ENCODE peak calls at places on chromosomes 1 and 21, in five cellular contexts. One of them, this sample, is unnamed.

GRCh38 chr1:16209847-16210407 is 2.5 kb downstream of the ARHGEF19 start:
- DNase-seq in astrocyte: no peak
- DNase-seq in tibial artery: no peak
- DNase-seq in CD4-positive, CD25-positive, alpha-beta regulatory T cell: no peak
- DNase-seq in transverse colon: no peak
- DNase-seq in this sample: no peak

GRCh38 chr1:41611932-41612450 is 127.5 kb upstream of the EDN2 start:
- DNase-seq in tibial artery: no peak
- DNase-seq in CD4-positive, CD25-positive, alpha-beta regulatory T cell: no peak
- DNase-seq in astrocyte: no peak
- DNase-seq in transverse colon: no peak
- DNase-seq in this sample: no peak

GRCh38 chr1:228347181-228347580 is 59.5 kb downstream of the TRIM11 start:
- DNase-seq in astrocyte: no peak
- DNase-seq in tibial artery: peak; percentile 39
- DNase-seq in transverse colon: peak; percentile 0
- DNase-seq in CD4-positive, CD25-positive, alpha-beta regulatory T cell: no peak
- DNase-seq in this sample: no peak

GRCh38 chr1:88463401-88463800 is 220.7 kb upstream of the PKN2 start:
- DNase-seq in transverse colon: no peak
- DNase-seq in tibial artery: no peak
- DNase-seq in CD4-positive, CD25-positive, alpha-beta regulatory T cell: no peak
- DNase-seq in astrocyte: no peak
- DNase-seq in this sample: no peak

GRCh38 chr1:53376041-53376461 is 48.2 kb upstream of the LRP8 start:
- DNase-seq in transverse colon: no peak
- DNase-seq in astrocyte: no peak
- DNase-seq in CD4-positive, CD25-positive, alpha-beta regulatory T cell: no peak
- DNase-seq in tibial artery: peak; percentile 50
- DNase-seq in this sample: no peak

GRCh38 chr21:15870819-15871218 is 141.0 kb downstream of the USP25 start:
- DNase-seq in astrocyte: no peak
- DNase-seq in CD4-positive, CD25-positive, alpha-beta regulatory T cell: no peak
- DNase-seq in transverse colon: no peak
- DNase-seq in tibial artery: no peak
- DNase-seq in this sample: no peak

GRCh38 chr1:16172232-16172830 is 16.5 kb upstream of the EPHA2 start:
- DNase-seq in transverse colon: no peak
- DNase-seq in CD4-positive, CD25-positive, alpha-beta regulatory T cell: no peak
- DNase-seq in astrocyte: no peak
- DNase-seq in tibial artery: no peak
- DNase-seq in this sample: no peak

GRCh38 chr1:208604295-208604694 is 360.1 kb upstream of the PLXNA2 start:
- DNase-seq in CD4-positive, CD25-positive, alpha-beta regulatory T cell: no peak
- DNase-seq in astrocyte: peak; percentile 7
- DNase-seq in transverse colon: no peak
- DNase-seq in tibial artery: no peak
- DNase-seq in this sample: no peak

GRCh38 chr1:6209661-6210605 is 4.0 kb downstream of the RNF207 start:
- DNase-seq in transverse colon: no peak
- DNase-seq in astrocyte: no peak
- DNase-seq in CD4-positive, CD25-positive, alpha-beta regulatory T cell: peak; percentile 18
- DNase-seq in tibial artery: no peak
- DNase-seq in this sample: no peak

GRCh38 chr1:44713321-44713781 is 17.6 kb downstream of the RNU5D-1 start:
- DNase-seq in transverse colon: no peak
- DNase-seq in astrocyte: no peak
- DNase-seq in tibial artery: no peak
- DNase-seq in CD4-positive, CD25-positive, alpha-beta regulatory T cell: no peak
- DNase-seq in this sample: no peak

GRCh38 chr1:64848136-64848535 is 103.3 kb downstream of the RAVER2 start:
- DNase-seq in astrocyte: no peak
- DNase-seq in transverse colon: no peak
- DNase-seq in CD4-positive, CD25-positive, alpha-beta regulatory T cell: no peak
- DNase-seq in tibial artery: no peak
- DNase-seq in this sample: no peak

GRCh38 chr1:64850846-64851245 is 106.0 kb downstream of the RAVER2 start:
- DNase-seq in tibial artery: no peak
- DNase-seq in astrocyte: no peak
- DNase-seq in CD4-positive, CD25-positive, alpha-beta regulatory T cell: no peak
- DNase-seq in transverse colon: no peak
- DNase-seq in this sample: no peak

GRCh38 chr1:64851664-64852063 is 106.8 kb downstream of the RAVER2 start:
- DNase-seq in transverse colon: no peak
- DNase-seq in CD4-positive, CD25-positive, alpha-beta regulatory T cell: no peak
- DNase-seq in astrocyte: no peak
- DNase-seq in tibial artery: no peak
- DNase-seq in this sample: no peak

GRCh38 chr1:64848812-64849211 is 103.9 kb downstream of the RAVER2 start:
- DNase-seq in CD4-positive, CD25-positive, alpha-beta regulatory T cell: no peak
- DNase-seq in tibial artery: no peak
- DNase-seq in astrocyte: no peak
- DNase-seq in transverse colon: no peak
- DNase-seq in this sample: no peak

DNA sequence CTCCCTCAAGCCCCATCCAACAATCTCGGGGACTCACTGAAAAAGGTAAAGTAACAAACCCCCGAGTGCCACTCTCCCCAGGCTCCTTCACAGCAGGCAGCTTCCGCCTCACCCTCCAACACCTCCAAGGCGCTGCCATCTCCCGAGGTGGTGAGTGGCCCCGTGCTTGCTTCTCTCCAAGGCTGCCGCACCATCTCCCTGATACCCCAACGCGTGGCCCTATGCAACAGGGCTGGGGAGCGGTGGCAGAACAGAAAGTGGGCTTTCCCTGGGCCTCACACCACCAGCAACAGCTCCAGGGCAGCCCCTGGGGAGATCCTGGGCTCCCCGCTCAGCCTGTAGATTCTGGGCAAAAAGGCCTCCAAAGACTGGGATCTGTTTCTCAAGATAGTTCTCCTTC is 105.1 kb downstream of the RAVER2 start:
- DNase-seq in CD4-positive, CD25-positive, alpha-beta regulatory T cell: no peak
- DNase-seq in tibial artery: no peak
- DNase-seq in transverse colon: no peak
- DNase-seq in astrocyte: no peak
- DNase-seq in this sample: no peak
- H3K36me3 ChIP-seq in CD4-positive, CD25-positive, alpha-beta regulatory T cell: peaks cover 99% of the 10 kb centered on the region
- H3K36me3 ChIP-seq in tibial artery: peaks cover 56% of the 10 kb centered on the region
- H3K36me3 ChIP-seq in transverse colon: peaks cover 43% of the 10 kb centered on the region
- H3K36me3 ChIP-seq in astrocyte: peaks cover 22% of the 10 kb centered on the region
- H3K36me3 ChIP-seq in this sample: no peaks in the 10 kb centered on the region

GRCh38 chr1:161790587-161791317 is 24.6 kb downstream of the ATF6 start:
- DNase-seq in CD4-positive, CD25-positive, alpha-beta regulatory T cell: no peak
- DNase-seq in tibial artery: no peak
- DNase-seq in transverse colon: no peak
- DNase-seq in astrocyte: no peak
- DNase-seq in this sample: no peak
- H3K36me3 ChIP-seq in CD4-positive, CD25-positive, alpha-beta regulatory T cell: peaks cover 77% of the 10 kb centered on the region
- H3K36me3 ChIP-seq in tibial artery: peaks cover 47% of the 10 kb centered on the region
- H3K36me3 ChIP-seq in transverse colon: peaks cover 61% of the 10 kb centered on the region
- H3K36me3 ChIP-seq in astrocyte: no peaks in the 10 kb centered on the region
- H3K36me3 ChIP-seq in this sample: peaks cover 36% of the 10 kb centered on the region

GRCh38 chr1:164575356-164575755 is 16.4 kb downstream of the PBX1 start:
- DNase-seq in tibial artery: no peak
- DNase-seq in transverse colon: no peak
- DNase-seq in CD4-positive, CD25-positive, alpha-beta regulatory T cell: no peak
- DNase-seq in astrocyte: no peak
- DNase-seq in this sample: no peak

GRCh38 chr1:164576311-164577271 is 17.6 kb downstream of the PBX1 start:
- DNase-seq in CD4-positive, CD25-positive, alpha-beta regulatory T cell: no peak
- DNase-seq in transverse colon: no peak
- DNase-seq in tibial artery: peak; percentile 79
- DNase-seq in astrocyte: no peak
- DNase-seq in this sample: no peak

GRCh38 chr1:164565356-164565755 is 6.4 kb downstream of the PBX1 start:
- DNase-seq in astrocyte: peak; percentile 52
- DNase-seq in tibial artery: no peak
- DNase-seq in transverse colon: no peak
- DNase-seq in CD4-positive, CD25-positive, alpha-beta regulatory T cell: no peak
- DNase-seq in this sample: peak; percentile 45

GRCh38 chr1:164577291-164577690 is 18.3 kb downstream of the PBX1 start:
- DNase-seq in transverse colon: no peak
- DNase-seq in tibial artery: no peak
- DNase-seq in CD4-positive, CD25-positive, alpha-beta regulatory T cell: no peak
- DNase-seq in astrocyte: no peak
- DNase-seq in this sample: no peak

GRCh38 chr1:164571333-164571732 is 12.3 kb downstream of the PBX1 start:
- DNase-seq in astrocyte: no peak
- DNase-seq in CD4-positive, CD25-positive, alpha-beta regulatory T cell: no peak
- DNase-seq in transverse colon: no peak
- DNase-seq in tibial artery: no peak
- DNase-seq in this sample: no peak
- H3K36me3 ChIP-seq in astrocyte: no peaks in the 10 kb centered on the region
- H3K36me3 ChIP-seq in CD4-positive, CD25-positive, alpha-beta regulatory T cell: no peaks in the 10 kb centered on the region
- H3K36me3 ChIP-seq in transverse colon: no peaks in the 10 kb centered on the region
- H3K36me3 ChIP-seq in tibial artery: no peaks in the 10 kb centered on the region
- H3K36me3 ChIP-seq in this sample: peaks cover 4% of the 10 kb centered on the region

DNA sequence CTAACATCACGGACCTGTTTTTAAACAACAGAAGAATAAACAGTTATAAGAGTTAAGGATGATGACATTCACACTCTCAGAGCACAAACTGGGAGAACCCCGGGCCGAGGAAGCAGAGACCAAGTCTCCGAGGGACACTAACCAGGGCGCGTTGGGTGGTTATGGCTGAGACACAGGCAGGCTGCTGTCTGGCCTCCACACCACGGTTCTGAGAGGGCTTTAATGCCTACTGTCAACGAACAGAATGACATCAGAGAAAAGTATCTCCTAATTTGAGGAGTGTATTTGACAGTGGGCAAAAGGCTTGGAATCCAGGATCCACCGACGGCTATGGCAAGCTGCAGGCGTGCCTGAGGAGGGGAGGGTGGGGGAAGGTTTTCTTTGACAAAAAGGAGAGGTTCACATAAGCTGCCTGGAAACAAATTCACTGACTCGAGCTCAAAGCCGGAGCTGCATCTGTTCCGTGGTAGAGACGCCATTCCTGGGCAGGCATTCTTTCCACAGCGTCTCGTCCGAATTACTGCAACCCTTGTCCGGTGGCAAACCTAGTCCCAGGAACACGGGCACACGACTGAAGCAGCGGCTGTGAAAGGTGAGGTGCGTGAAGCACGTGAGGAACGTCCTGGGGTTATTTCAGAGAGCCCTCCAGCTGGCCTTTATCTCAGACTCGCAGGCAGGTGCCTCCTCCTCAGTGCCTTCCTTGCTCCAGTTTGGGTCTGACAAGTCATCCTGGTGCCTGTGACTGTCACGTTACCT is 9.4 kb downstream of the POFUT2 start:
- DNase-seq in tibial artery: peak; percentile 51
- DNase-seq in CD4-positive, CD25-positive, alpha-beta regulatory T cell: no peak
- DNase-seq in astrocyte: no peak
- DNase-seq in transverse colon: no peak
- DNase-seq in this sample: no peak
- H3K36me3 ChIP-seq in tibial artery: peaks cover 77% of the 10 kb centered on the region
- H3K36me3 ChIP-seq in CD4-positive, CD25-positive, alpha-beta regulatory T cell: peaks cover 72% of the 10 kb centered on the region
- H3K36me3 ChIP-seq in astrocyte: peaks cover 49% of the 10 kb centered on the region
- H3K36me3 ChIP-seq in transverse colon: peaks cover 48% of the 10 kb centered on the region
- H3K36me3 ChIP-seq in this sample: peaks cover 34% of the 10 kb centered on the region

GRCh38 chr1:63643926-63644325 is 50.7 kb downstream of the PGM1 start:
- DNase-seq in CD4-positive, CD25-positive, alpha-beta regulatory T cell: no peak
- DNase-seq in transverse colon: no peak
- DNase-seq in astrocyte: no peak
- DNase-seq in tibial artery: no peak
- DNase-seq in this sample: no peak

GRCh38 chr1:63641615-63642014 is 48.4 kb downstream of the PGM1 start:
- DNase-seq in transverse colon: no peak
- DNase-seq in tibial artery: no peak
- DNase-seq in CD4-positive, CD25-positive, alpha-beta regulatory T cell: no peak
- DNase-seq in astrocyte: no peak
- DNase-seq in this sample: no peak

GRCh38 chr1:63643517-63643916 is 50.3 kb downstream of the PGM1 start:
- DNase-seq in CD4-positive, CD25-positive, alpha-beta regulatory T cell: no peak
- DNase-seq in astrocyte: no peak
- DNase-seq in transverse colon: no peak
- DNase-seq in tibial artery: no peak
- DNase-seq in this sample: no peak

GRCh38 chr1:63640633-63641567 is 47.7 kb downstream of the PGM1 start:
- DNase-seq in astrocyte: no peak
- DNase-seq in CD4-positive, CD25-positive, alpha-beta regulatory T cell: no peak
- DNase-seq in tibial artery: no peak
- DNase-seq in transverse colon: no peak
- DNase-seq in this sample: no peak

GRCh38 chr1:63642901-63643300 is 49.7 kb downstream of the PGM1 start:
- DNase-seq in CD4-positive, CD25-positive, alpha-beta regulatory T cell: no peak
- DNase-seq in astrocyte: no peak
- DNase-seq in transverse colon: no peak
- DNase-seq in tibial artery: no peak
- DNase-seq in this sample: no peak
- H3K36me3 ChIP-seq in CD4-positive, CD25-positive, alpha-beta regulatory T cell: peaks cover 13% of the 10 kb centered on the region
- H3K36me3 ChIP-seq in astrocyte: peaks cover 5% of the 10 kb centered on the region
- H3K36me3 ChIP-seq in transverse colon: no peaks in the 10 kb centered on the region
- H3K36me3 ChIP-seq in tibial artery: no peaks in the 10 kb centered on the region
- H3K36me3 ChIP-seq in this sample: no peaks in the 10 kb centered on the region

GRCh38 chr1:35398739-35399138 is 130.2 kb downstream of the ZMYM4 start:
- DNase-seq in transverse colon: no peak
- DNase-seq in astrocyte: no peak
- DNase-seq in CD4-positive, CD25-positive, alpha-beta regulatory T cell: no peak
- DNase-seq in tibial artery: no peak
- DNase-seq in this sample: no peak
- H3K36me3 ChIP-seq in transverse colon: peaks cover 62% of the 10 kb centered on the region
- H3K36me3 ChIP-seq in astrocyte: peaks cover 57% of the 10 kb centered on the region
- H3K36me3 ChIP-seq in CD4-positive, CD25-positive, alpha-beta regulatory T cell: peaks cover 63% of the 10 kb centered on the region
- H3K36me3 ChIP-seq in tibial artery: peaks cover 79% of the 10 kb centered on the region
- H3K36me3 ChIP-seq in this sample: peaks cover 72% of the 10 kb centered on the region

GRCh38 chr21:46425061-46425460 is 33.6 kb upstream of the DIP2A start:
- DNase-seq in astrocyte: no peak
- DNase-seq in CD4-positive, CD25-positive, alpha-beta regulatory T cell: no peak
- DNase-seq in tibial artery: no peak
- DNase-seq in transverse colon: no peak
- DNase-seq in this sample: no peak

GRCh38 chr21:46424621-46425020 is 34.1 kb upstream of the DIP2A start:
- DNase-seq in CD4-positive, CD25-positive, alpha-beta regulatory T cell: peak; percentile 40
- DNase-seq in astrocyte: no peak
- DNase-seq in tibial artery: no peak
- DNase-seq in transverse colon: no peak
- DNase-seq in this sample: no peak

GRCh38 chr21:46424062-46424591 is 34.6 kb upstream of the DIP2A start:
- DNase-seq in astrocyte: no peak
- DNase-seq in transverse colon: no peak
- DNase-seq in CD4-positive, CD25-positive, alpha-beta regulatory T cell: peak; percentile 29
- DNase-seq in tibial artery: no peak
- DNase-seq in this sample: no peak

GRCh38 chr21:46426313-46427046 is 32.2 kb upstream of the DIP2A start:
- DNase-seq in tibial artery: no peak
- DNase-seq in astrocyte: no peak
- DNase-seq in transverse colon: no peak
- DNase-seq in CD4-positive, CD25-positive, alpha-beta regulatory T cell: no peak
- DNase-seq in this sample: no peak

DNA sequence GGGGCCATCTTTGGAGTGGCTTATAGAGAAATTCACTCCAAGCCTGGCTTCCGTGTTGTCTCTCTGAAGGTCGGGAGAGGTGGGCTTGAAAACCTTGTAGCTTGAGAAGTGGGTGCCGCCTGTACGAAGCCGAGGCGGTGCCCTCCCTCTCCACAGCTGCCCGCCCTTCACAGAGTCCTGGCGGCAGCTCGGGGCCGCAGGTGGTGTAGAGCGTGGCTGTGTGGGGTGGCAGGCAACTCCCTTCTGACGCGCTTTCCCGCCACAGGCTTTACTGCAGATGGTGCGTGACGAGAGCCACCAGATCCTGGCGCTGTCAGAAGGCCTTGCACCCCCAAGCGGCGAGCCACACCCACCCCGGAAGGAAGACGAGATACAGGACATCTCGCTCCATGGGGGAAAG is 33.1 kb upstream of the DIP2A start:
- DNase-seq in transverse colon: no peak
- DNase-seq in astrocyte: no peak
- DNase-seq in CD4-positive, CD25-positive, alpha-beta regulatory T cell: peak; percentile 61
- DNase-seq in tibial artery: no peak
- DNase-seq in this sample: no peak
- H3K36me3 ChIP-seq in transverse colon: peaks cover 6% of the 10 kb centered on the region
- H3K36me3 ChIP-seq in astrocyte: peaks cover 1% of the 10 kb centered on the region
- H3K36me3 ChIP-seq in CD4-positive, CD25-positive, alpha-beta regulatory T cell: peaks cover 26% of the 10 kb centered on the region
- H3K36me3 ChIP-seq in tibial artery: peaks cover 40% of the 10 kb centered on the region
- H3K36me3 ChIP-seq in this sample: peaks cover 44% of the 10 kb centered on the region

This sample was measured in HAP-1.